ENCODE peak calls at places on chromosomes 13 and 19, in ten cellular contexts. H, R, P, J, F, L, O, G, I and Y are unnamed samples. For H3K4me1 and H3K36me3, the result is how much of the 10 kb centered on the place peaks cover.

GRCh38 chr13:26377038-26377437 is 123.1 kb downstream of the CDK8 start:
- DNase-seq in H (no peak), R (peak), P (no peak), J (peak), F (peak), L (no peak), O (peak), G (no peak), I (peak), Y (no peak)

GRCh38 chr13:22121340-22121739 is 450.5 kb downstream of the FGF9 start:
- DNase-seq in H (no peak), R (no peak), P (no peak), J (no peak), F (no peak), L (no peak), O (no peak), G (no peak), I (no peak), Y (no peak)

GRCh38 chr19:50330365-50331078 is 1.3 kb upstream of the KCNC3 start:
- DNase-seq in H (peak), R (peak), P (peak), J (peak), F (peak), L (peak), O (peak), G (peak), I (peak), Y (peak)

GRCh38 chr13:75101348-75101747 is 380.6 kb downstream of the TBC1D4 start:
- DNase-seq in H (no peak), R (no peak), P (no peak), J (no peak), F (no peak), L (no peak), O (no peak), G (no peak), I (no peak), Y (no peak)

GRCh38 chr13:74289861-74290260 is 155.7 kb upstream of the KLF12 start:
- DNase-seq in H (no peak), R (no peak), P (no peak), J (no peak), F (no peak), L (no peak), O (no peak), G (no peak), I (no peak), Y (no peak)

GRCh38 chr13:100944791-100945345 is 270.3 kb upstream of the TMTC4 start:
- DNase-seq in H (no peak), R (no peak), P (no peak), J (no peak), F (no peak), L (no peak), O (no peak), G (no peak), I (no peak), Y (no peak)

GRCh38 chr13:46178821-46179220 is 3.2 kb downstream of the LCP1 start:
- DNase-seq in H (no peak), R (no peak), P (no peak), J (no peak), F (no peak), L (no peak), O (no peak), G (no peak), I (no peak), Y (no peak)

GRCh38 chr13:30805603-30806011 is 70.3 kb downstream of the ALOX5AP start:
- DNase-seq in H (peak), R (peak), P (no peak), J (peak), F (peak), L (no peak), O (peak), G (no peak), I (peak), Y (no peak)

GRCh38 chr13:53191091-53191490 is 162.5 kb downstream of the OLFM4 start:
- DNase-seq in H (no peak), R (peak), P (no peak), J (no peak), F (no peak), L (no peak), O (peak), G (no peak), I (no peak), Y (no peak)

GRCh38 chr19:6246174-6247006 is 33.4 kb downstream of the MLLT1 start:
- DNase-seq in H (no peak), R (no peak), P (no peak), J (no peak), F (no peak), L (no peak), O (no peak), G (no peak), I (no peak), Y (no peak)

GRCh38 chr13:32040689-32041088 is 9.1 kb downstream of the FRY start:
- DNase-seq in H (no peak), R (peak), P (no peak), J (no peak), F (no peak), L (no peak), O (no peak), G (no peak), I (no peak), Y (no peak)

GRCh38 chr13:32947886-32948285 is 68.3 kb upstream of the KL start:
- DNase-seq in H (no peak), R (no peak), P (no peak), J (peak), F (no peak), L (no peak), O (no peak), G (no peak), I (no peak), Y (no peak)

DNA sequence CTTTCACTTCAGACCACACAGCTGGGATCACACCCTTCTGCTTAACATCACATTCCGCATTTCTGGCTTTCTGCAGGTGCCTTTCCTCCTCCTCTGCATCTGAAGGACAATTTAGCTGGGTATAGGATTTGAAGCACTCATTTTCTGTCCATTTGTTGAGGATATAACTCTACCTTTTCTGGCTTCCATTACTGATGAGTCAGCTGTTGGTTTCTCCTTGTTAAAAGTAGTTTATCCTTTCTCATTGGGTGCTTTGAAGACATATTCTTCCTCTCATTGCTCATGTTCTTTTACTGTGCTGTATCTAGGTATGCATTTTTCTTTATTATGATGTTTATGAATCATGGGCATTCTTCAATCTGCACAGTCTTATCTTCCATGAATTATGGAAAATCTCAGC is 199.3 kb upstream of the SOX1 start:
- DNase-seq in H (no peak), R (no peak), P (no peak), J (no peak), F (no peak), L (no peak), O (no peak), G (no peak), I (no peak), Y (no peak)
- H3K4me1 ChIP-seq in H (under half), R (under half), P (under half), J (under half), F (under half), L (under half), O (under half), G (under half), I (under half), Y (under half)

GRCh38 chr19:38163419-38164290 is 60.4 kb downstream of the DPF1 start:
- DNase-seq in H (no peak), R (no peak), P (no peak), J (no peak), F (no peak), L (no peak), O (no peak), G (no peak), I (no peak), Y (no peak)

GRCh38 chr19:38165335-38165734 is 58.7 kb downstream of the DPF1 start:
- DNase-seq in H (no peak), R (no peak), P (no peak), J (no peak), F (no peak), L (no peak), O (no peak), G (no peak), I (no peak), Y (no peak)

GRCh38 chr19:38162094-38162493 is 61.9 kb downstream of the DPF1 start:
- DNase-seq in H (no peak), R (no peak), P (no peak), J (no peak), F (no peak), L (no peak), O (no peak), G (no peak), I (no peak), Y (no peak)

GRCh38 chr19:38164526-38164925 is 59.5 kb downstream of the DPF1 start:
- DNase-seq in H (no peak), R (no peak), P (no peak), J (no peak), F (no peak), L (no peak), O (no peak), G (no peak), I (no peak), Y (no peak)

DNA sequence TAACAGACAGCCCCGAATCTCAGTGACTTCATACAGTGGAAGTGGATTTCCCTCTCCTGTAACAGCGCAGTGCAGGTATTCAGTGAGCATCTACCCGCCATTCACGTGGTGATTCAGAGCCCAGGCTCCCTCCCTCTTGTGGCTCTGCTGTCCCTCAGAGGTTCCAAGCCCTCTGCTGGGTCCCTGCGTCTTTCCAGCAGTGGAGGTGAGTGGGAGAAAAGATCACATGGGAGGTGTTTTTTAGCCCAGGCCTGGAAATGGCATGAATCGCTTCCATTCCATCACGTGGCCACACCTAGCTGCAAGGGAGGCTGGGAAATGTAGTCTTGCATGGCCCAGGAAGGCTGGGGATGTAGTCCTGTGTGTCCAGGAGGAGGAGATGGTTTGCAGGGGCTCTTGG is 61.4 kb downstream of the DPF1 start:
- DNase-seq in H (no peak), R (no peak), P (no peak), J (no peak), F (no peak), L (no peak), O (no peak), G (no peak), I (no peak), Y (no peak)
- H3K27ac ChIP-seq in H (no peak), R (no peak), P (no peak), J (no peak), F (no peak), L (no peak), O (no peak), G (no peak), I (no peak), Y (no peak)

GRCh38 chr13:97977982-97978381 is 24.5 kb downstream of the IPO5 start:
- DNase-seq in H (no peak), R (no peak), P (no peak), J (no peak), F (no peak), L (no peak), O (no peak), G (no peak), I (no peak), Y (no peak)

GRCh38 chr13:97978661-97979450 is 25.4 kb downstream of the IPO5 start:
- DNase-seq in H (no peak), R (peak), P (no peak), J (no peak), F (no peak), L (no peak), O (no peak), G (no peak), I (no peak), Y (no peak)

GRCh38 chr13:97979556-97979955 is 26.1 kb downstream of the IPO5 start:
- DNase-seq in H (no peak), R (no peak), P (no peak), J (no peak), F (no peak), L (no peak), O (no peak), G (no peak), I (no peak), Y (no peak)

GRCh38 chr13:97986841-97987240 is 33.4 kb downstream of the IPO5 start:
- DNase-seq in H (no peak), R (no peak), P (no peak), J (no peak), F (no peak), L (no peak), O (no peak), G (no peak), I (no peak), Y (no peak)

GRCh38 chr13:97982286-97982685 is 28.8 kb downstream of the IPO5 start:
- DNase-seq in H (no peak), R (peak), P (no peak), J (no peak), F (no peak), L (no peak), O (no peak), G (no peak), I (no peak), Y (no peak)
- H3K36me3 ChIP-seq in H (under half), R (under half), P (under half), J (under half), F (under half), L (under half), O (under half), G (under half), I (half or more), Y (under half)

GRCh38 chr13:51618626-51619025 is 34.4 kb downstream of the WDFY2 start:
- DNase-seq in H (no peak), R (no peak), P (no peak), J (no peak), F (no peak), L (no peak), O (no peak), G (no peak), I (no peak), Y (no peak)
- H3K4me1 ChIP-seq in H (under half), R (under half), P (under half), J (under half), F (under half), L (under half), O (under half), G (under half), I (under half), Y (under half)

GRCh38 chr19:15340086-15340485 is 7.7 kb upstream of the BRD4 start:
- DNase-seq in H (no peak), R (no peak), P (no peak), J (no peak), F (no peak), L (no peak), O (no peak), G (no peak), I (no peak), Y (no peak)

GRCh38 chr19:15332311-15332996 is at the start of gene BRD4:
- DNase-seq in H (peak), R (peak), P (peak), J (peak), F (peak), L (peak), O (peak), G (peak), I (no peak), Y (peak)

GRCh38 chr19:15331419-15332310 is 674 bp downstream of the BRD4 start:
- DNase-seq in H (peak), R (no peak), P (peak), J (peak), F (peak), L (peak), O (peak), G (peak), I (no peak), Y (peak)

DNA sequence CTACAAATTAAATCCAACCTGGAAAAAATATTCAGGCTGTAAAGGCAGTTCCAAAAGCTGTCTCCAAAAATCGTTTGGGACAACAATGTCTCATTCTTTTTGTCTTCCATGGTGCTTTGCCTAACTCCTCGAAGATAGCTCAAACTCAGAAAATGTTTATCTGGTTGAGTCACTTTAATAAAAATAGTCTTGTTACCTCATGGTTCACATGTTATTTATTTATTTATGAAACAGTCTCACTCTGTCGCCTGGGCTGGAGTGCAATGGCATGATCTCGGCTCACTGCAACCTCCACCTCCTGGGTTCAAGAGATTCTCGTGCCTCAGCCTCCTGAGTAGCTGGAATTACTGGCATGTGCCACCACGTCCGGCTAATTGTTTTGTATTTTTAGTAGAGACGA is 4.9 kb upstream of the BRD4 start:
- DNase-seq in H (no peak), R (peak), P (no peak), J (no peak), F (no peak), L (no peak), O (no peak), G (no peak), I (no peak), Y (no peak)
- H3K27ac ChIP-seq in H (no peak), R (no peak), P (no peak), J (peak), F (no peak), L (no peak), O (no peak), G (no peak), I (no peak), Y (no peak)

GRCh38 chr19:37979547-37980082 is 72.6 kb downstream of the SIPA1L3 start:
- DNase-seq in H (no peak), R (no peak), P (peak), J (peak), F (peak), L (no peak), O (no peak), G (no peak), I (no peak), Y (no peak)
- H3K36me3 ChIP-seq in H (under half), R (under half), P (under half), J (under half), F (under half), L (under half), O (under half), G (under half), I (under half), Y (under half)